ENCODE peak calls at places on chromosomes 6 and 20, in five cellular contexts. I, C, E, D and V are unnamed samples.
A peak's percentile ranks its signal among the peaks of the same experiment; 100 is the strongest.

GRCh38 chr20:34543457-34544056 is 15.0 kb upstream of the MAP1LC3A start:
- DNase-seq in I (no peak), C (no peak), E (no peak), D (no peak), V (no peak)

GRCh38 chr20:44863661-44864060 is 21.8 kb upstream of the YWHAB start:
- DNase-seq in I (no peak), C (no peak), E (no peak), D (no peak), V (no peak)

GRCh38 chr20:49037962-49038387 is 8.1 kb upstream of the CSE1L start:
- DNase-seq in I (no peak), C (no peak), E (no peak), D (no peak), V (no peak)

GRCh38 chr6:157089258-157089657 is 234.1 kb downstream of the TMEM242 start:
- DNase-seq in I (no peak), C (no peak), E (peak; percentile 68), D (no peak), V (no peak)

GRCh38 chr20:14951707-14952106 is 614.3 kb upstream of the FLRT3 start:
- DNase-seq in I (no peak), C (no peak), E (peak; percentile 35), D (no peak), V (no peak)

GRCh38 chr20:35312348-35312747 is 20.1 kb upstream of the FAM83C start:
- DNase-seq in I (no peak), C (no peak), E (peak; percentile 89), D (no peak), V (no peak)

GRCh38 chr6:38876470-38876869 is 161.4 kb downstream of the DNAH8 start:
- DNase-seq in I (peak; percentile 44), C (no peak), E (peak; percentile 4), D (no peak), V (no peak)

GRCh38 chr20:44942264-44942973 is 17.8 kb downstream of the TOMM34 start:
- DNase-seq in I (no peak), C (no peak), E (no peak), D (no peak), V (no peak)

GRCh38 chr6:108164815-108165706 is 761 bp upstream of the NR2E1 start:
- DNase-seq in I (no peak), C (no peak), E (no peak), D (no peak), V (no peak)

GRCh38 chr20:64255361-64256281 is at the start of gene PCMTD2:
- DNase-seq in I (peak; percentile 86), C (peak; percentile 83), E (peak; percentile 76), D (peak; percentile 89), V (peak; percentile 72)

GRCh38 chr6:150466196-150466595 is 97.4 kb downstream of the IYD start:
- DNase-seq in I (no peak), C (no peak), E (no peak), D (no peak), V (no peak)

GRCh38 chr6:69867075-69867911 is 937 bp downstream of the COL19A1 start:
- DNase-seq in I (peak; percentile 36), C (peak; percentile 61), E (peak; percentile 16), D (peak; percentile 77), V (peak; percentile 41)

GRCh38 chr6:75759207-75759606 is 10.2 kb downstream of the MYO6 start:
- DNase-seq in I (no peak), C (no peak), E (no peak), D (no peak), V (no peak)

GRCh38 chr20:63068711-63069367 is 62.1 kb upstream of the BHLHE23 start:
- DNase-seq in I (no peak), C (no peak), E (no peak), D (no peak), V (no peak)

GRCh38 chr6:18985958-18986357 is 598.8 kb downstream of the RNF144B start:
- DNase-seq in I (no peak), C (no peak), E (no peak), D (no peak), V (no peak)

GRCh38 chr6:41277644-41278043 is 8.8 kb downstream of the TREM1 start:
- DNase-seq in I (no peak), C (no peak), E (no peak), D (no peak), V (no peak)

GRCh38 chr6:455835-456234 is 64.3 kb downstream of the IRF4 start:
- DNase-seq in I (no peak), C (no peak), E (no peak), D (no peak), V (no peak)

GRCh38 chr6:82094166-82094806 is 153.3 kb downstream of the IBTK start:
- DNase-seq in I (no peak), C (no peak), E (no peak), D (no peak), V (no peak)

GRCh38 chr6:82086944-82087343 is 160.6 kb downstream of the IBTK start:
- DNase-seq in I (no peak), C (no peak), E (no peak), D (no peak), V (no peak)

GRCh38 chr6:82084324-82084920 is 163.1 kb downstream of the IBTK start:
- DNase-seq in I (no peak), C (no peak), E (no peak), D (no peak), V (no peak)

GRCh38 chr6:82085701-82086100 is 161.8 kb downstream of the IBTK start:
- DNase-seq in I (no peak), C (no peak), E (no peak), D (no peak), V (no peak)

DNA sequence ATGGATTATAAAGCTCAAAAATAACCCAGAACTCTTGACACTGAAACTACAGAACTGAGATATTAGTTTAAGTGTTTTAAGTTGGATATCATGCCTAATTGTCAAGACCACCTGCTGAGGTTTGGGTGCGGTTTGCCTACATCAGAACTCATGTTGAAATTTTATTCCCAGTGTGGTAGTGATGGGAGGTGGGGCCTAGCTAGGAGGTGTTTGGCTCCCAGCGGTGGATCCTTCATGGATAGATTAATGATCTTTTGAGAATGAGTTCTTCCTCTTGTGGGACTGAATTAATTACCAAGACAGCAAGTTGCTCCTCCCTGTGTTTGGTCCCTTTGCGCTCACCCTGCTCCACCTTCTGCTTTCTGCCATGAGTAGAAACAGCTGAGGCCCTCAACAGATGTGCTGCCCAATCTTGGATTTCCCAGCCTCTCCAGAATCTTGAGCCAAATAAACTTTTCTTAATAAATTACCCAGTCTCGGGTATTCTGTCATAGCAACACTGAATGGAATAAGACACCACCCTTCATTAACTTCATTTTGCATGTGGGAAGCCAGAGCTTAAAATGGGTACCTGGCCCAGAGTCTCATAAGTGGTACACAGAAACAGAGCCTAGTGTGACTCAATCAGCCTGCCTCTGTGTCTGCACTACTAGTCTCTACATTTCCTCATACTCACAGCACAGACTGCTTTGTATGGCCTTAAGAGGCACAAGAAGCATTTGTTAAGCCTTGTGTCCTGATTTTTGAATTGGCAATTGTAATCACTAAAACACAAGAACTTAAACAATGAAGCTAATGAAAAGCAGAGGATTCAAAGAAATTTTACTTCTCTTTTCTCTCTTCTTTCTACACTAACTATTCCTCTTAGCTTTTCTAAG is 158.3 kb downstream of the IBTK start:
- DNase-seq in I (no peak), C (no peak), E (no peak), D (no peak), V (no peak)
- TF ChIP-seq CTCF in I (no peak), C (no peak), E (no peak), D (no peak), V (no peak)

DNA sequence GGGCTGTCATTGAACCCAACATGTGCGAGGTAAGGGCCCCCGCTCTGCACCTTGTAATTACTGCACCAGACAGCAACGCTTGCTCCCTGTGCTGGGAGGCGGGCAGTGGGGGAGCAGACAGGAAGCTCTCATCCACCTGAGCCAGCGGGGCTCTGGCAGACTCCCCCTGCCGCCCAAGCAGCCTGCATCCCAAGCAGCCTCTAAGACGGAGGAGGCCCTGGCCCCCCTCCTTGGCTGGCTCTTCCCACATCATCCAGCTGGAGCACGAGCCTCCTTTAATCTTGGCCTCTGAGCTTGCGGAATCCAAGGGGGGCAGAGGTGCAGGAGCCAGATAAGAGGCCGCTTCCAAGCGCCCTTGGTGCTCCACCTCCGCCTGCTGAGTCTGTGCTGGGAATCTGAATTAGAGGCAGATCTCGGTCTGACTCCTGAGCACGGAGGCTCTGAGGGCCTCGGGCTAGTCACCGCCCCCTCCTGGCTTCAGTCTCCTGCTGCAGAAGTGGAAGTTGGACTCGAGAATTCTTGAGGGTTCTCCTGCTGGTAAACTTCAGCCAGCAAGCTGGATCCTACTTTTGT is 40.0 kb upstream of the CDH22 start:
- DNase-seq in I (no peak), C (no peak), E (peak; percentile 75), D (no peak), V (no peak)
- TF ChIP-seq CTCF in I (no peak), C (no peak), E (peak; percentile 73), D (no peak), V (no peak)

DNA sequence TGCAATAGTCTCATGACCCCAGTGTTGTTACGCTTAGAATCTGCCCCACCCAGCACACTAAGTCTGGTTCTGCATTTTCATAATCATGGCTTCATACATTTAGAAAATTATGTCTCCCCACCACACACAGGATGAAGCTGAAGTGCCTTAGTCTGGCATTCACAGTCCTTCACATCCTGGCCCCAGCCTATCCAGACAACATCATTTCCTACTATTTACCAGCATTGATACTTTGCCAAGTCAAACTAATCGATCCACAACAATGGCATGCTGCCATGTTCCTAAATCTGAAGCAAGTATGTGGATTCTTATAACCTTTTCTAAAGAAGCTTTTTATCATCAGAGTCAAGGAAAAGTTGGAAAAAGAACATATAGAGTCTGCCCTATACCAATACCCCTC is 132.4 kb upstream of the FBXL4 start:
- DNase-seq in I (no peak), C (no peak), E (no peak), D (no peak), V (no peak)
- TF ChIP-seq CTCF in I (no peak), C (no peak), E (no peak), D (no peak), V (no peak)

GRCh38 chr6:34412054-34412453 is 13.8 kb downstream of the RPS10 start:
- DNase-seq in I (no peak), C (no peak), E (no peak), D (no peak), V (no peak)

GRCh38 chr6:34412643-34413214 is 13.1 kb downstream of the RPS10 start:
- DNase-seq in I (no peak), C (no peak), E (peak; percentile 39), D (no peak), V (no peak)

GRCh38 chr6:34418367-34418766 is 7.5 kb downstream of the RPS10 start:
- DNase-seq in I (no peak), C (no peak), E (no peak), D (no peak), V (no peak)

GRCh38 chr6:34416877-34417371 is 8.9 kb downstream of the RPS10 start:
- DNase-seq in I (no peak), C (no peak), E (no peak), D (no peak), V (no peak)

DNA sequence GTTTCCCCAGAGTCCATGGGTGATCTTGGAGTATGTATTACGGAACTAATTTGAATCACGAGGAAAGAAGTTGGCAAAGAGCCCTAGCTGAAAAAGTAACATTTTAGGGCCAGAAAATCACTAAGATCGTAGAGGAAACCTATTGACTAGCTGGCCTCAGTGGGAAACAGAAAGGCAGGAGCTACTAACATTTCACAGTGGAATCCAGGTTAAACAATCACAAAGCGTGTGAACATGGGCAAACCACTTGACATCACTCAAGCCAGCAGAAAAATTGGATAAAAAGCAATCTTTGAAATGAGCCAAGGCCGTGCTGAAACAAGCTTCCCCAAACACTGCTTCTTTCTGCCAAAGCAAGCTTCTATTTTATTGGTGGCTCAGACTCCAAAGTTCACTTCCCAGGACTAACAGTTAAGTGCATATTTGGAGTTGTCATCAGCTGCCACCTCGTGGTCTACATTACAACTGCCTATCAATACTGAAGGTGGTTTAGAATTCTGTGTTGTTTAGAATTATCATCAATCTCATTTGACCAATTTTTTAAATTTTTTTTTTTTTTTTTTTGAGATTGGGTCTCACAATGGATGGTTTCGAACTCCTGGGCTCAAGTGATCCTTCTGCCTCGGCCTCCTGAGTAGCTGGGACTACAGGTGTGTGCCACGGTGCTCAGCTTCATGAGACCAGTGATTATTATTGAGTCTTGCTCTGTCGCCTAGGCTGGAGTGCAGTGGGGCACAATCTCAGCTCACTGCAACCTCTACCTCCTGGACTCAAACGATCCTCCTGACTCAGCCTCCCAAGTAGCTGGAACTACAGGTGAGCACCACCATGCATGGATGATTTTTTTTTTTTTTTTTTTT is 10.6 kb downstream of the RPS10 start:
- DNase-seq in I (no peak), C (no peak), E (peak; percentile 88), D (no peak), V (peak; percentile 60)
- TF ChIP-seq CTCF in I (peak; percentile 48), C (peak; percentile 86), E (peak; percentile 60), D (peak; percentile 64), V (peak; percentile 80)